ENCODE peak calls at places on chromosomes 11 and 22, in nine cellular contexts. One of them, this sample, is unnamed.

GRCh38 chr11:125345706-125346561 is 150.1 kb downstream of the FEZ1 start:
- DNase-seq in right lobe of liver: peak; percentile 71
- DNase-seq in pancreas: peak; percentile 77
- DNase-seq in stomach: peak; percentile 76
- DNase-seq in psoas muscle: peak; percentile 84
- DNase-seq in lower lobe of right lung: peak; percentile 63
- DNase-seq in upper lobe of right lung: peak; percentile 77
- DNase-seq in body of pancreas: peak; percentile 80
- DNase-seq in thoracic aorta: peak; percentile 50
- DNase-seq in this sample: peak; percentile 48

GRCh38 chr11:1782831-1783724 is 19.4 kb upstream of the CTSD start:
- DNase-seq in right lobe of liver: no peak
- DNase-seq in pancreas: no peak
- DNase-seq in stomach: no peak
- DNase-seq in psoas muscle: no peak
- DNase-seq in lower lobe of right lung: peak; percentile 72
- DNase-seq in upper lobe of right lung: no peak
- DNase-seq in body of pancreas: no peak
- DNase-seq in thoracic aorta: no peak
- DNase-seq in this sample: no peak

GRCh38 chr11:91946397-91947090 is 278.1 kb upstream of the FAT3 start:
- DNase-seq in right lobe of liver: no peak
- DNase-seq in pancreas: no peak
- DNase-seq in stomach: no peak
- DNase-seq in psoas muscle: no peak
- DNase-seq in lower lobe of right lung: no peak
- DNase-seq in upper lobe of right lung: no peak
- DNase-seq in body of pancreas: no peak
- DNase-seq in thoracic aorta: no peak
- DNase-seq in this sample: no peak

GRCh38 chr11:41307371-41308080 is 151.9 kb downstream of the LRRC4C start:
- DNase-seq in right lobe of liver: no peak
- DNase-seq in pancreas: no peak
- DNase-seq in stomach: no peak
- DNase-seq in psoas muscle: no peak
- DNase-seq in lower lobe of right lung: no peak
- DNase-seq in upper lobe of right lung: no peak
- DNase-seq in body of pancreas: no peak
- DNase-seq in thoracic aorta: no peak
- DNase-seq in this sample: no peak

GRCh38 chr11:74014880-74015279 is 6.0 kb upstream of the UCP3 start:
- DNase-seq in right lobe of liver: no peak
- DNase-seq in pancreas: no peak
- DNase-seq in stomach: no peak
- DNase-seq in psoas muscle: no peak
- DNase-seq in lower lobe of right lung: no peak
- DNase-seq in upper lobe of right lung: no peak
- DNase-seq in body of pancreas: no peak
- DNase-seq in thoracic aorta: no peak
- DNase-seq in this sample: peak; percentile 72

GRCh38 chr22:20624161-20624616 is 116.8 kb downstream of the MED15 start:
- DNase-seq in right lobe of liver: no peak
- DNase-seq in pancreas: no peak
- DNase-seq in stomach: no peak
- DNase-seq in psoas muscle: no peak
- DNase-seq in lower lobe of right lung: no peak
- DNase-seq in upper lobe of right lung: no peak
- DNase-seq in body of pancreas: no peak
- DNase-seq in thoracic aorta: no peak
- DNase-seq in this sample: no peak

GRCh38 chr11:75240381-75241035 is at the start of gene TPBGL:
- DNase-seq in right lobe of liver: peak; percentile 50
- DNase-seq in pancreas: no peak
- DNase-seq in stomach: peak; percentile 23
- DNase-seq in psoas muscle: no peak
- DNase-seq in lower lobe of right lung: no peak
- DNase-seq in upper lobe of right lung: peak; percentile 66
- DNase-seq in body of pancreas: no peak
- DNase-seq in thoracic aorta: no peak
- DNase-seq in this sample: no peak

GRCh38 chr11:117836077-117836960 is 11.8 kb upstream of the FXYD2 start:
- DNase-seq in right lobe of liver: peak; percentile 50
- DNase-seq in pancreas: no peak
- DNase-seq in stomach: peak; percentile 22
- DNase-seq in psoas muscle: no peak
- DNase-seq in lower lobe of right lung: peak; percentile 59
- DNase-seq in upper lobe of right lung: peak; percentile 63
- DNase-seq in body of pancreas: no peak
- DNase-seq in thoracic aorta: no peak
- DNase-seq in this sample: no peak

GRCh38 chr11:21364866-21365624 is 695.7 kb downstream of the NELL1 start:
- DNase-seq in right lobe of liver: no peak
- DNase-seq in pancreas: no peak
- DNase-seq in stomach: no peak
- DNase-seq in psoas muscle: no peak
- DNase-seq in lower lobe of right lung: no peak
- DNase-seq in upper lobe of right lung: no peak
- DNase-seq in body of pancreas: no peak
- DNase-seq in thoracic aorta: no peak
- DNase-seq in this sample: no peak

GRCh38 chr11:66055021-66055420 is 2.9 kb downstream of the SF3B2 start:
- DNase-seq in right lobe of liver: peak; percentile 48
- DNase-seq in pancreas: no peak
- DNase-seq in stomach: no peak
- DNase-seq in psoas muscle: no peak
- DNase-seq in lower lobe of right lung: no peak
- DNase-seq in upper lobe of right lung: peak; percentile 59
- DNase-seq in body of pancreas: no peak
- DNase-seq in thoracic aorta: no peak
- DNase-seq in this sample: no peak
- H3K36me3 ChIP-seq in right lobe of liver: peaks cover 32% of the 10 kb centered on the region
- H3K36me3 ChIP-seq in pancreas: peaks cover 45% of the 10 kb centered on the region
- H3K36me3 ChIP-seq in stomach: peaks cover 58% of the 10 kb centered on the region
- H3K36me3 ChIP-seq in psoas muscle: peaks cover 69% of the 10 kb centered on the region
- H3K36me3 ChIP-seq in lower lobe of right lung: peaks cover 66% of the 10 kb centered on the region
- H3K36me3 ChIP-seq in upper lobe of right lung: peaks cover 61% of the 10 kb centered on the region
- H3K36me3 ChIP-seq in body of pancreas: peaks cover 14% of the 10 kb centered on the region
- H3K36me3 ChIP-seq in thoracic aorta: peaks cover 56% of the 10 kb centered on the region
- H3K36me3 ChIP-seq in this sample: peaks cover 13% of the 10 kb centered on the region

GRCh38 chr11:86275493-86276370 is 26.3 kb upstream of the HIKESHI start:
- DNase-seq in right lobe of liver: no peak
- DNase-seq in pancreas: no peak
- DNase-seq in stomach: no peak
- DNase-seq in psoas muscle: no peak
- DNase-seq in lower lobe of right lung: no peak
- DNase-seq in upper lobe of right lung: no peak
- DNase-seq in body of pancreas: no peak
- DNase-seq in thoracic aorta: no peak
- DNase-seq in this sample: no peak

GRCh38 chr11:86277741-86278140 is 24.3 kb upstream of the HIKESHI start:
- DNase-seq in right lobe of liver: no peak
- DNase-seq in pancreas: no peak
- DNase-seq in stomach: no peak
- DNase-seq in psoas muscle: no peak
- DNase-seq in lower lobe of right lung: no peak
- DNase-seq in upper lobe of right lung: no peak
- DNase-seq in body of pancreas: no peak
- DNase-seq in thoracic aorta: no peak
- DNase-seq in this sample: no peak

GRCh38 chr11:86278226-86278625 is 23.8 kb upstream of the HIKESHI start:
- DNase-seq in right lobe of liver: no peak
- DNase-seq in pancreas: no peak
- DNase-seq in stomach: no peak
- DNase-seq in psoas muscle: no peak
- DNase-seq in lower lobe of right lung: no peak
- DNase-seq in upper lobe of right lung: no peak
- DNase-seq in body of pancreas: no peak
- DNase-seq in thoracic aorta: no peak
- DNase-seq in this sample: no peak

GRCh38 chr11:86274999-86275398 is 27.0 kb upstream of the HIKESHI start:
- DNase-seq in right lobe of liver: no peak
- DNase-seq in pancreas: no peak
- DNase-seq in stomach: no peak
- DNase-seq in psoas muscle: no peak
- DNase-seq in lower lobe of right lung: no peak
- DNase-seq in upper lobe of right lung: no peak
- DNase-seq in body of pancreas: no peak
- DNase-seq in thoracic aorta: no peak
- DNase-seq in this sample: no peak

GRCh38 chr11:86274503-86274902 is 27.5 kb upstream of the HIKESHI start:
- DNase-seq in right lobe of liver: no peak
- DNase-seq in pancreas: no peak
- DNase-seq in stomach: no peak
- DNase-seq in psoas muscle: no peak
- DNase-seq in lower lobe of right lung: no peak
- DNase-seq in upper lobe of right lung: no peak
- DNase-seq in body of pancreas: no peak
- DNase-seq in thoracic aorta: no peak
- DNase-seq in this sample: no peak
- TF ChIP-seq CTCF in right lobe of liver: no peak
- TF ChIP-seq CTCF in pancreas: no peak
- TF ChIP-seq CTCF in stomach: no peak
- TF ChIP-seq CTCF in psoas muscle: no peak
- TF ChIP-seq CTCF in lower lobe of right lung: no peak
- TF ChIP-seq CTCF in upper lobe of right lung: no peak
- TF ChIP-seq CTCF in body of pancreas: no peak
- TF ChIP-seq CTCF in thoracic aorta: no peak
- TF ChIP-seq CTCF in this sample: peak; percentile 25

GRCh38 chr22:31136155-31136554 is 4.2 kb downstream of the PLA2G3 start:
- DNase-seq in right lobe of liver: no peak
- DNase-seq in pancreas: no peak
- DNase-seq in stomach: no peak
- DNase-seq in psoas muscle: no peak
- DNase-seq in lower lobe of right lung: no peak
- DNase-seq in upper lobe of right lung: no peak
- DNase-seq in body of pancreas: no peak
- DNase-seq in thoracic aorta: no peak
- DNase-seq in this sample: no peak
- H3K9me3 ChIP-seq in right lobe of liver: no peaks in the 10 kb centered on the region
- H3K9me3 ChIP-seq in pancreas: no peaks in the 10 kb centered on the region
- H3K9me3 ChIP-seq in stomach: no peaks in the 10 kb centered on the region
- H3K9me3 ChIP-seq in psoas muscle: no peaks in the 10 kb centered on the region
- H3K9me3 ChIP-seq in lower lobe of right lung: no peaks in the 10 kb centered on the region
- H3K9me3 ChIP-seq in upper lobe of right lung: no peaks in the 10 kb centered on the region
- H3K9me3 ChIP-seq in body of pancreas: no peaks in the 10 kb centered on the region
- H3K9me3 ChIP-seq in thoracic aorta: no peaks in the 10 kb centered on the region
- H3K9me3 ChIP-seq in this sample: no peaks in the 10 kb centered on the region

GRCh38 chr22:50436134-50436830 is 38.6 kb downstream of the SBF1 start:
- DNase-seq in right lobe of liver: peak; percentile 55
- DNase-seq in pancreas: no peak
- DNase-seq in stomach: no peak
- DNase-seq in psoas muscle: peak; percentile 12
- DNase-seq in lower lobe of right lung: peak; percentile 32
- DNase-seq in upper lobe of right lung: no peak
- DNase-seq in body of pancreas: no peak
- DNase-seq in thoracic aorta: no peak
- DNase-seq in this sample: no peak

GRCh38 chr22:50435701-50436115 is 39.1 kb downstream of the SBF1 start:
- DNase-seq in right lobe of liver: peak; percentile 45
- DNase-seq in pancreas: no peak
- DNase-seq in stomach: no peak
- DNase-seq in psoas muscle: peak; percentile 3
- DNase-seq in lower lobe of right lung: no peak
- DNase-seq in upper lobe of right lung: no peak
- DNase-seq in body of pancreas: no peak
- DNase-seq in thoracic aorta: no peak
- DNase-seq in this sample: no peak

GRCh38 chr22:50437511-50438304 is 37.1 kb downstream of the SBF1 start:
- DNase-seq in right lobe of liver: peak; percentile 52
- DNase-seq in pancreas: no peak
- DNase-seq in stomach: no peak
- DNase-seq in psoas muscle: peak; percentile 7
- DNase-seq in lower lobe of right lung: peak; percentile 33
- DNase-seq in upper lobe of right lung: no peak
- DNase-seq in body of pancreas: no peak
- DNase-seq in thoracic aorta: no peak
- DNase-seq in this sample: no peak

GRCh38 chr22:50436841-50437341 is 37.9 kb downstream of the SBF1 start:
- DNase-seq in right lobe of liver: peak; percentile 41
- DNase-seq in pancreas: no peak
- DNase-seq in stomach: no peak
- DNase-seq in psoas muscle: peak; percentile 2
- DNase-seq in lower lobe of right lung: peak; percentile 30
- DNase-seq in upper lobe of right lung: no peak
- DNase-seq in body of pancreas: no peak
- DNase-seq in thoracic aorta: no peak
- DNase-seq in this sample: no peak

GRCh38 chr22:50434849-50435700 is 39.8 kb downstream of the SBF1 start:
- DNase-seq in right lobe of liver: peak; percentile 57
- DNase-seq in pancreas: no peak
- DNase-seq in stomach: no peak
- DNase-seq in psoas muscle: no peak
- DNase-seq in lower lobe of right lung: no peak
- DNase-seq in upper lobe of right lung: no peak
- DNase-seq in body of pancreas: no peak
- DNase-seq in thoracic aorta: no peak
- DNase-seq in this sample: no peak
- H3K36me3 ChIP-seq in right lobe of liver: peaks cover 24% of the 10 kb centered on the region
- H3K36me3 ChIP-seq in pancreas: peaks cover 25% of the 10 kb centered on the region
- H3K36me3 ChIP-seq in stomach: peaks cover 78% of the 10 kb centered on the region
- H3K36me3 ChIP-seq in psoas muscle: peaks cover 84% of the 10 kb centered on the region
- H3K36me3 ChIP-seq in lower lobe of right lung: peaks cover 84% of the 10 kb centered on the region
- H3K36me3 ChIP-seq in upper lobe of right lung: peaks cover 83% of the 10 kb centered on the region
- H3K36me3 ChIP-seq in body of pancreas: peaks cover 19% of the 10 kb centered on the region
- H3K36me3 ChIP-seq in thoracic aorta: peaks cover 72% of the 10 kb centered on the region
- H3K36me3 ChIP-seq in this sample: peaks cover 5% of the 10 kb centered on the region

GRCh38 chr11:119594639-119595249 is 134.3 kb downstream of the NECTIN1 start:
- DNase-seq in right lobe of liver: no peak
- DNase-seq in pancreas: no peak
- DNase-seq in stomach: no peak
- DNase-seq in psoas muscle: peak; percentile 28
- DNase-seq in lower lobe of right lung: no peak
- DNase-seq in upper lobe of right lung: no peak
- DNase-seq in body of pancreas: no peak
- DNase-seq in thoracic aorta: no peak
- DNase-seq in this sample: no peak
- TF ChIP-seq CTCF in right lobe of liver: no peak
- TF ChIP-seq CTCF in pancreas: no peak
- TF ChIP-seq CTCF in stomach: no peak
- TF ChIP-seq CTCF in psoas muscle: no peak
- TF ChIP-seq CTCF in lower lobe of right lung: no peak
- TF ChIP-seq CTCF in upper lobe of right lung: no peak
- TF ChIP-seq CTCF in body of pancreas: no peak
- TF ChIP-seq CTCF in thoracic aorta: no peak
- TF ChIP-seq CTCF in this sample: no peak

DNA sequence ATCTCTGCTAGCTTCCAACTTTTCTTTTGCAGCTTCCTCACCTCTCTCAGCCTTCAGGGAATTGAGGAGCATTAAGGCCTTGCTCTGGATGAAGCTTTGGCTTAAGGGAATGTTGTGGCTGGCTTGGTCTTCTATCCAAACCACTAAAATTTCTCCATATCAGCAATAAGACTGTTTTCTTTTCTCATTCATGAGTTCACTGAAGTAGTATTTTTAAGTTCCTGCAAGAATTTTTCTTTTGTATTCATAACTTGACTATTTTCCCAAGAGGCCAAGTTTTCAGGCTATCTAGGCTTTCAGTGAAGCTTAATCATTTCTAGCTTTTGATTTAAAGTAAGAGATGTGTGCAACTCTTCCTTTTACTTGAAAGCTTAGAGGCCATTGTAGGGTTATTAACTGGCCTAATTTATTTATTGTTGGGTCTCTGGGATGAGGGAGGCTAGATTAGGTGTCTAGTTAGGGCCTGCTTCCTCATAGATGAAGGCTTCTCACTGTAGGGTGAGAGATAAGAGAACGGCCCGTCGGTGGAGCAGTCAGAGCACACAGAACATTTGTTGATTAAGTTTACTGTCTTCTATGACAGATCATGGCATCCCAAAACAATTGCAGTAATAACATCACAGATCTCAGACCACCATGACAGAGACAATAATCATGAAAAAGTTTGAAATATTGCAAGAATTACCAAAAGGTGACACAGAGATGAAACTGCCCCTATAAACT is 33.2 kb downstream of the CSF2RB start:
- DNase-seq in right lobe of liver: no peak
- DNase-seq in pancreas: no peak
- DNase-seq in stomach: no peak
- DNase-seq in psoas muscle: no peak
- DNase-seq in lower lobe of right lung: no peak
- DNase-seq in upper lobe of right lung: no peak
- DNase-seq in body of pancreas: no peak
- DNase-seq in thoracic aorta: no peak
- DNase-seq in this sample: no peak
- H3K9me3 ChIP-seq in right lobe of liver: no peaks in the 10 kb centered on the region
- H3K9me3 ChIP-seq in pancreas: no peaks in the 10 kb centered on the region
- H3K9me3 ChIP-seq in stomach: no peaks in the 10 kb centered on the region
- H3K9me3 ChIP-seq in psoas muscle: no peaks in the 10 kb centered on the region
- H3K9me3 ChIP-seq in lower lobe of right lung: no peaks in the 10 kb centered on the region
- H3K9me3 ChIP-seq in upper lobe of right lung: no peaks in the 10 kb centered on the region
- H3K9me3 ChIP-seq in body of pancreas: no peaks in the 10 kb centered on the region
- H3K9me3 ChIP-seq in thoracic aorta: no peaks in the 10 kb centered on the region
- H3K9me3 ChIP-seq in this sample: no peaks in the 10 kb centered on the region